ENCODE peak calls at places on chromosomes 3 and 15, in four cellular contexts. One of them, this sample, is unnamed.

GRCh38 chr15:29476503-29477080 is 207.0 kb upstream of the NSMCE3 start:
- DNase-seq in AG20443: no peak
- DNase-seq in heart right ventricle: no peak
- DNase-seq in AG09309: no peak
- DNase-seq in this sample: no peak

GRCh38 chr15:25670025-25670554 is 193.0 kb downstream of the ATP10A start:
- DNase-seq in AG20443: peak; percentile 89
- DNase-seq in AG09309: no peak
- DNase-seq in heart right ventricle: peak; percentile 78
- DNase-seq in this sample: no peak

GRCh38 chr15:99651023-99651807 is 82.0 kb downstream of the LYSMD4 start:
- DNase-seq in AG09309: no peak
- DNase-seq in AG20443: peak; percentile 79
- DNase-seq in heart right ventricle: no peak
- DNase-seq in this sample: peak; percentile 19

GRCh38 chr3:38004415-38005075 is 14.0 kb downstream of the VILL start:
- DNase-seq in AG09309: no peak
- DNase-seq in AG20443: peak; percentile 74
- DNase-seq in heart right ventricle: peak; percentile 75
- DNase-seq in this sample: peak; percentile 29

GRCh38 chr3:197406266-197406665 is 107.9 kb upstream of the DLG1 start:
- DNase-seq in AG20443: peak; percentile 12
- DNase-seq in AG09309: no peak
- DNase-seq in heart right ventricle: no peak
- DNase-seq in this sample: no peak

GRCh38 chr15:81379269-81379668 is 5.3 kb upstream of the TMC3 start:
- DNase-seq in AG09309: no peak
- DNase-seq in heart right ventricle: no peak
- DNase-seq in AG20443: no peak
- DNase-seq in this sample: no peak

GRCh38 chr3:28745436-28745835 is 396.8 kb upstream of the AZI2 start:
- DNase-seq in AG09309: no peak
- DNase-seq in AG20443: no peak
- DNase-seq in heart right ventricle: no peak
- DNase-seq in this sample: no peak

GRCh38 chr3:151085889-151086483 is 522 bp downstream of the MED12L start:
- DNase-seq in AG09309: no peak
- DNase-seq in AG20443: peak; percentile 48
- DNase-seq in heart right ventricle: peak; percentile 5
- DNase-seq in this sample: no peak

GRCh38 chr3:194526164-194526563 is 39.4 kb upstream of the ATP13A3 start:
- DNase-seq in AG09309: no peak
- DNase-seq in AG20443: no peak
- DNase-seq in heart right ventricle: no peak
- DNase-seq in this sample: no peak

GRCh38 chr15:45136378-45136764 is 6.6 kb downstream of the DUOX1 start:
- DNase-seq in AG09309: no peak
- DNase-seq in heart right ventricle: no peak
- DNase-seq in AG20443: no peak
- DNase-seq in this sample: no peak

GRCh38 chr3:30538787-30539186 is 67.6 kb upstream of the TGFBR2 start:
- DNase-seq in AG09309: peak; percentile 67
- DNase-seq in AG20443: peak; percentile 66
- DNase-seq in heart right ventricle: no peak
- DNase-seq in this sample: peak; percentile 30

GRCh38 chr3:60497922-60498321 is 753.3 kb downstream of the FHIT start:
- DNase-seq in AG20443: no peak
- DNase-seq in AG09309: no peak
- DNase-seq in heart right ventricle: no peak
- DNase-seq in this sample: no peak